ENCODE peak calls at places on chromosome 14, in ten cellular contexts. One of them, this sample, is unnamed.

GRCh38 chr14:63875311-63875710 is 22.5 kb downstream of the SYNE2 start:
- DNase-seq in GM06990: no peak
- DNase-seq in RWPE2: no peak
- DNase-seq in HFFc6: no peak
- DNase-seq in fibroblast of mammary gland: peak
- DNase-seq in tibial artery: no peak
- DNase-seq in IMR-90: peak
- DNase-seq in fibroblast of the aortic adventitia: peak
- DNase-seq in mesothelial cell of epicardium: no peak
- DNase-seq in colonic mucosa: peak
- DNase-seq in this sample: no peak

GRCh38 chr14:96309907-96310330 is 53.2 kb downstream of the ATG2B start:
- DNase-seq in IMR-90: peak
- DNase-seq in HFFc6: no peak
- DNase-seq in tibial artery: no peak
- DNase-seq in RWPE2: no peak
- DNase-seq in mesothelial cell of epicardium: no peak
- DNase-seq in fibroblast of mammary gland: peak
- DNase-seq in colonic mucosa: no peak
- DNase-seq in fibroblast of the aortic adventitia: no peak
- DNase-seq in GM06990: no peak
- DNase-seq in this sample: no peak

GRCh38 chr14:39467889-39468524 is 35.8 kb upstream of the FBXO33 start:
- DNase-seq in fibroblast of mammary gland: peak
- DNase-seq in GM06990: peak
- DNase-seq in IMR-90: peak
- DNase-seq in colonic mucosa: no peak
- DNase-seq in mesothelial cell of epicardium: no peak
- DNase-seq in tibial artery: no peak
- DNase-seq in HFFc6: peak
- DNase-seq in fibroblast of the aortic adventitia: peak
- DNase-seq in RWPE2: no peak
- DNase-seq in this sample: peak

GRCh38 chr14:90093942-90094595 is 32.3 kb downstream of the KCNK13 start:
- DNase-seq in mesothelial cell of epicardium: no peak
- DNase-seq in tibial artery: no peak
- DNase-seq in GM06990: no peak
- DNase-seq in fibroblast of the aortic adventitia: peak
- DNase-seq in fibroblast of mammary gland: peak
- DNase-seq in RWPE2: no peak
- DNase-seq in IMR-90: no peak
- DNase-seq in HFFc6: peak
- DNase-seq in colonic mucosa: no peak
- DNase-seq in this sample: no peak

GRCh38 chr14:80135305-80136088 is 75.8 kb downstream of the DIO2 start:
- DNase-seq in fibroblast of mammary gland: no peak
- DNase-seq in tibial artery: no peak
- DNase-seq in HFFc6: no peak
- DNase-seq in fibroblast of the aortic adventitia: peak
- DNase-seq in GM06990: no peak
- DNase-seq in RWPE2: no peak
- DNase-seq in colonic mucosa: no peak
- DNase-seq in IMR-90: no peak
- DNase-seq in mesothelial cell of epicardium: no peak
- DNase-seq in this sample: no peak

GRCh38 chr14:93969082-93969828 is 7.1 kb downstream of the ASB2 start:
- DNase-seq in tibial artery: peak
- DNase-seq in GM06990: peak
- DNase-seq in fibroblast of mammary gland: peak
- DNase-seq in colonic mucosa: no peak
- DNase-seq in HFFc6: no peak
- DNase-seq in RWPE2: no peak
- DNase-seq in mesothelial cell of epicardium: no peak
- DNase-seq in IMR-90: no peak
- DNase-seq in fibroblast of the aortic adventitia: no peak
- DNase-seq in this sample: no peak

GRCh38 chr14:21924479-21924878 is 250.9 kb upstream of the OR4E1 start:
- DNase-seq in IMR-90: no peak
- DNase-seq in colonic mucosa: no peak
- DNase-seq in HFFc6: no peak
- DNase-seq in GM06990: peak
- DNase-seq in fibroblast of the aortic adventitia: no peak
- DNase-seq in fibroblast of mammary gland: no peak
- DNase-seq in tibial artery: no peak
- DNase-seq in RWPE2: no peak
- DNase-seq in mesothelial cell of epicardium: no peak
- DNase-seq in this sample: peak

GRCh38 chr14:38718519-38718918 is 384.5 kb downstream of the SEC23A start:
- DNase-seq in fibroblast of mammary gland: no peak
- DNase-seq in RWPE2: no peak
- DNase-seq in colonic mucosa: no peak
- DNase-seq in IMR-90: no peak
- DNase-seq in mesothelial cell of epicardium: no peak
- DNase-seq in tibial artery: no peak
- DNase-seq in fibroblast of the aortic adventitia: no peak
- DNase-seq in GM06990: no peak
- DNase-seq in HFFc6: no peak
- DNase-seq in this sample: no peak

GRCh38 chr14:61601923-61602732 is 93.2 kb upstream of the HIF1A start:
- DNase-seq in tibial artery: no peak
- DNase-seq in colonic mucosa: no peak
- DNase-seq in fibroblast of mammary gland: no peak
- DNase-seq in IMR-90: no peak
- DNase-seq in mesothelial cell of epicardium: no peak
- DNase-seq in HFFc6: no peak
- DNase-seq in fibroblast of the aortic adventitia: no peak
- DNase-seq in GM06990: no peak
- DNase-seq in RWPE2: no peak
- DNase-seq in this sample: no peak

GRCh38 chr14:32697704-32698103 is 241.0 kb upstream of the NPAS3 start:
- DNase-seq in fibroblast of the aortic adventitia: peak
- DNase-seq in colonic mucosa: no peak
- DNase-seq in fibroblast of mammary gland: peak
- DNase-seq in mesothelial cell of epicardium: no peak
- DNase-seq in RWPE2: no peak
- DNase-seq in HFFc6: peak
- DNase-seq in GM06990: no peak
- DNase-seq in IMR-90: peak
- DNase-seq in tibial artery: no peak
- DNase-seq in this sample: no peak

GRCh38 chr14:72439707-72440106 is 454.2 kb downstream of the DPF3 start:
- DNase-seq in HFFc6: no peak
- DNase-seq in tibial artery: no peak
- DNase-seq in RWPE2: no peak
- DNase-seq in mesothelial cell of epicardium: no peak
- DNase-seq in GM06990: no peak
- DNase-seq in fibroblast of mammary gland: no peak
- DNase-seq in colonic mucosa: no peak
- DNase-seq in IMR-90: no peak
- DNase-seq in fibroblast of the aortic adventitia: no peak
- DNase-seq in this sample: peak

GRCh38 chr14:33699300-33699699 is 251.6 kb downstream of the EGLN3 start:
- DNase-seq in GM06990: no peak
- DNase-seq in RWPE2: no peak
- DNase-seq in tibial artery: no peak
- DNase-seq in fibroblast of the aortic adventitia: peak
- DNase-seq in mesothelial cell of epicardium: no peak
- DNase-seq in IMR-90: no peak
- DNase-seq in colonic mucosa: no peak
- DNase-seq in fibroblast of mammary gland: no peak
- DNase-seq in HFFc6: no peak
- DNase-seq in this sample: no peak

GRCh38 chr14:78232666-78233065 is 62.5 kb downstream of the NRXN3 start:
- DNase-seq in tibial artery: no peak
- DNase-seq in mesothelial cell of epicardium: no peak
- DNase-seq in HFFc6: no peak
- DNase-seq in IMR-90: no peak
- DNase-seq in colonic mucosa: no peak
- DNase-seq in fibroblast of the aortic adventitia: no peak
- DNase-seq in GM06990: no peak
- DNase-seq in RWPE2: no peak
- DNase-seq in fibroblast of mammary gland: no peak
- DNase-seq in this sample: no peak

GRCh38 chr14:65281991-65282908 is 130.3 kb upstream of the FUT8 start:
- DNase-seq in IMR-90: peak
- DNase-seq in mesothelial cell of epicardium: no peak
- DNase-seq in colonic mucosa: no peak
- DNase-seq in tibial artery: no peak
- DNase-seq in HFFc6: peak
- DNase-seq in GM06990: no peak
- DNase-seq in fibroblast of the aortic adventitia: peak
- DNase-seq in RWPE2: no peak
- DNase-seq in fibroblast of mammary gland: peak
- DNase-seq in this sample: peak

DNA sequence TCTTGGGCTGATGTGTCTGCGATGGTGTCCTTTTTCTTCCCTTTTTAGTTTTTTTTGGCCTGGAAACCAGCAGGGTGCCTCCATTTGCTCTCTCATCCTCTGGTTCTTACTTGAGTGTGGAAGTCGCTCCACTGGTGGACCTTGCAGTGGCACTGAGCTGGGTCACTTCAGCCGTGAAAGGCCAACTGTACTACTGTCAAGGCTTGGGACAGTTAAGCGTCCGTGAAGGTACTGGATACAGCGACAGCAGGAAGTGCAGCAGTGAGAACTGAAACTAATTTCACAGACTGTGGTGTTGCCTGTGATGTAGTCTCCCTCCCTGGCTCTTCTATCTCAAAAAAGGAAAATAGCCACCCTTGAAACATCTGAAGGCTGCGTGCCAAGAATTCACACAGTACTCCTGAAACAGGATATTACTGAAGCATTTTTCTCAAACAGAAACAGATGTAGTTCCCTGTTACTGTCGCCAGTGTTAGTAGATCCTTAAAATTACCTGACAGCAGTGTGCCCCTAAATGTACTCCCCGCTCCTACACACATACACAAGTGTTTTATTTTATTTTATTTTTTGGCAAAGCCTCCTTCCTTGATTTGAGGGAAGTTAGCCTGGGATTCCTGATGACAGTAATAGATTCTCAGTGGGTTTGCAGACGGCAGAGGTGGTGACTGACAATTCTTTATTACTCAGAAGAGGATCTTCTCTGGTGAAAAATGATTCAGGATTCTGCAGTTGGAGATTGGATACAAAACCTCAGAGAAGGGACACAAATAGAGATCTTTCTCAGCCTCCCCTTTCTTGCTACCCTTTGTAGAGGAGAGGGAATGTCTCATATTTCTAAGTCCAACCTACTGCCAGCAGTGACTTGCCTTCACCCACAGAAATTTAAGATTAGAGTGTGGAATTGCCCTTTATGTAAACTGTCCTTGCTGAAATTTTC is 4.3 kb downstream of the SUSD6 start:
- DNase-seq in tibial artery: peak
- DNase-seq in fibroblast of the aortic adventitia: peak
- DNase-seq in IMR-90: peak
- DNase-seq in GM06990: peak
- DNase-seq in mesothelial cell of epicardium: no peak
- DNase-seq in fibroblast of mammary gland: peak
- DNase-seq in colonic mucosa: peak
- DNase-seq in RWPE2: no peak
- DNase-seq in HFFc6: peak
- DNase-seq in this sample: peak
- TF ChIP-seq CTCF in tibial artery: no peak
- TF ChIP-seq CTCF in fibroblast of the aortic adventitia: peak
- TF ChIP-seq CTCF in IMR-90: no peak
- TF ChIP-seq CTCF in GM06990: no peak
- TF ChIP-seq CTCF in mesothelial cell of epicardium: no peak
- TF ChIP-seq CTCF in fibroblast of mammary gland: no peak
- TF ChIP-seq CTCF in colonic mucosa: no peak
- TF ChIP-seq CTCF in RWPE2: no peak
- TF ChIP-seq CTCF in HFFc6: peak
- TF ChIP-seq CTCF in this sample: peak

GRCh38 chr14:105144231-105144665 is 24.3 kb downstream of the JAG2 start:
- DNase-seq in GM06990: no peak
- DNase-seq in fibroblast of mammary gland: no peak
- DNase-seq in RWPE2: no peak
- DNase-seq in colonic mucosa: no peak
- DNase-seq in IMR-90: no peak
- DNase-seq in fibroblast of the aortic adventitia: no peak
- DNase-seq in mesothelial cell of epicardium: no peak
- DNase-seq in HFFc6: no peak
- DNase-seq in tibial artery: no peak
- DNase-seq in this sample: no peak
- TF ChIP-seq CTCF in GM06990: no peak
- TF ChIP-seq CTCF in fibroblast of mammary gland: no peak
- TF ChIP-seq CTCF in RWPE2: no peak
- TF ChIP-seq CTCF in colonic mucosa: no peak
- TF ChIP-seq CTCF in IMR-90: no peak
- TF ChIP-seq CTCF in fibroblast of the aortic adventitia: no peak
- TF ChIP-seq CTCF in mesothelial cell of epicardium: no peak
- TF ChIP-seq CTCF in HFFc6: no peak
- TF ChIP-seq CTCF in tibial artery: no peak
- TF ChIP-seq CTCF in this sample: no peak

DNA sequence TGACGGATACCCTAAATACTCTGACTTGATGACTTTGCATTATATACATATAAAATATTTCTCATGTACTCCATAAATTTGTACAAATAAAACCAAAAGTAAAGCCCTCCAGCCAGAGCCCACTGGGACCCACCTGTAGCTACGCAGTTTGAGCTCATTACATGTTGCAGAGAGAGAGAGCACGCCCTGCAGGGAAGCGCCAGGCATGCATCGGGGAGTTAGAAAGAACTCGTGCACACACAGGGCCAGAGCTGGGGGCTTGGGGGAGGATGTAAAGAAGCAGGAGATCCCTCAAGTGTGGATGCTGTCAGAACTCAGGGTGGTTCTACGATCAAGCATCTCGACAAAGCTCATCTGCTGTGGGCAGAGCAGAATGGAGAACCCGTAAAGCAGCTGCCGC is 178.5 kb upstream of the RTL1 start:
- DNase-seq in HFFc6: no peak
- DNase-seq in GM06990: no peak
- DNase-seq in mesothelial cell of epicardium: no peak
- DNase-seq in fibroblast of mammary gland: no peak
- DNase-seq in RWPE2: no peak
- DNase-seq in fibroblast of the aortic adventitia: no peak
- DNase-seq in tibial artery: no peak
- DNase-seq in IMR-90: no peak
- DNase-seq in colonic mucosa: peak
- DNase-seq in this sample: no peak
- TF ChIP-seq CTCF in HFFc6: no peak
- TF ChIP-seq CTCF in GM06990: no peak
- TF ChIP-seq CTCF in mesothelial cell of epicardium: no peak
- TF ChIP-seq CTCF in fibroblast of mammary gland: no peak
- TF ChIP-seq CTCF in RWPE2: no peak
- TF ChIP-seq CTCF in fibroblast of the aortic adventitia: no peak
- TF ChIP-seq CTCF in tibial artery: no peak
- TF ChIP-seq CTCF in IMR-90: no peak
- TF ChIP-seq CTCF in colonic mucosa: no peak
- TF ChIP-seq CTCF in this sample: no peak

DNA sequence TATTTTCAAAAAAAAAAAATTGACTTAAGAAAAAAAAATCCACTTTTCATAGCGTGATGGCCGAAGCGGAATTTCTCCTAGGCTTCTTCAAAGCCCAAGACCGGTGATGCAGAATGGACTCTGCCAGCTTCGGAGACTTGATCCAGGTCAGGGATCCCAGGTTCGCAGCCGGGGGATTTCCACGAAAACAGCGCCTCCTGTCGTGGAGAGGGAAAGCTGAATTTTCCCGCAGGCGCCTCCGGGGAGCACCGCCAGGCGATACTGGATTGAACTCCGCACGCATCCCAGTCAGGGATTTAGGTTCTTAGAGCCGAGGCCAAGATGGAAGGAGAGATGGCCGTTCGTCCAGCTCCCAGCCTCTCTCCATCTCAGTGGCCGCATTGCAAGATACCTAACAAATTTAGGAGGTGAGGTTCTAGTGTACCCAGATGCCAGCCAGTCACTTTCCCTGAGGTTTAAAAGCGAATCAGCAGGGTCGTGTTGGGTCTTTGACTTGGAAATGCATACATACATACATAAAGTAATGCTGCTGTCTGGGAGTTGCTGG is 2.2 kb downstream of the TTC6 start:
- DNase-seq in colonic mucosa: peak
- DNase-seq in tibial artery: no peak
- DNase-seq in mesothelial cell of epicardium: no peak
- DNase-seq in HFFc6: no peak
- DNase-seq in fibroblast of mammary gland: peak
- DNase-seq in IMR-90: no peak
- DNase-seq in RWPE2: no peak
- DNase-seq in GM06990: no peak
- DNase-seq in fibroblast of the aortic adventitia: no peak
- DNase-seq in this sample: no peak
- TF ChIP-seq CTCF in colonic mucosa: no peak
- TF ChIP-seq CTCF in tibial artery: no peak
- TF ChIP-seq CTCF in mesothelial cell of epicardium: peak
- TF ChIP-seq CTCF in HFFc6: peak
- TF ChIP-seq CTCF in fibroblast of mammary gland: peak
- TF ChIP-seq CTCF in IMR-90: peak
- TF ChIP-seq CTCF in RWPE2: peak
- TF ChIP-seq CTCF in GM06990: no peak
- TF ChIP-seq CTCF in fibroblast of the aortic adventitia: peak
- TF ChIP-seq CTCF in this sample: no peak

This sample was measured in activated CD8-positive, alpha-beta T cell treated with anti-CD3 and anti-CD28 coated beads for 36 hours.